ENCODE peak calls at places on chromosomes 1 and 21, in nine cellular contexts. V is mesendoderm; T is SHP77; K is neural crest cell; G is GM18507; Y is GDM1; S is activated T-cell treated with anti-CD3 and anti-CD28 coated beads, Interleukin-2, amount 50 U/mL, for 48 hours; F is AG08396; B is EL. Z is an unnamed sample.

GRCh38 chr1:226100436-226101347 is 38.2 kb downstream of the H3-3A start:
- DNase-seq in V (no peak), T (no peak), K (no peak), G (no peak), Y (no peak), S (peak; percentile 49), F (peak; percentile 66), B (peak; percentile 41), Z (peak; percentile 54)

GRCh38 chr1:171898956-171899355 is 57.7 kb downstream of the DNM3 start:
- DNase-seq in V (peak; percentile 75), T (peak; percentile 94), K (peak; percentile 44), G (no peak), Y (no peak), S (no peak), F (no peak), B (no peak), Z (peak; percentile 86)

GRCh38 chr1:94095744-94096469 is 25.0 kb downstream of the ABCA4 start:
- DNase-seq in V (no peak), T (no peak), K (no peak), G (no peak), Y (no peak), S (no peak), F (peak; percentile 17), B (peak; percentile 47), Z (no peak)

GRCh38 chr1:42167611-42168396 is 3.3 kb upstream of the GUCA2A start:
- DNase-seq in V (no peak), T (no peak), K (no peak), G (no peak), Y (no peak), S (no peak), F (no peak), B (no peak), Z (no peak)

GRCh38 chr1:26126321-26127084 is 14.9 kb downstream of the PDIK1L start:
- DNase-seq in V (peak; percentile 48), T (no peak), K (no peak), G (no peak), Y (peak; percentile 66), S (peak; percentile 21), F (no peak), B (no peak), Z (no peak)

GRCh38 chr1:8169364-8170058 is 143.4 kb upstream of the ERRFI1 start:
- DNase-seq in V (peak; percentile 79), T (peak; percentile 27), K (no peak), G (peak; percentile 70), Y (no peak), S (peak; percentile 38), F (peak; percentile 71), B (peak; percentile 78), Z (peak; percentile 37)

GRCh38 chr1:16215882-16216753 is 3.7 kb upstream of the ARHGEF19 start:
- DNase-seq in V (peak; percentile 99), T (peak; percentile 82), K (peak; percentile 84), G (peak; percentile 58), Y (no peak), S (peak; percentile 80), F (peak; percentile 77), B (peak; percentile 79), Z (peak; percentile 96)

GRCh38 chr1:25204797-25205441 is 27.4 kb downstream of the SYF2 start:
- DNase-seq in V (peak; percentile 71), T (no peak), K (peak; percentile 16), G (peak; percentile 45), Y (no peak), S (peak; percentile 26), F (peak; percentile 66), B (peak; percentile 73), Z (peak; percentile 55)

GRCh38 chr21:32603131-32603530 is 9.0 kb downstream of the CFAP298 start:
- DNase-seq in V (no peak), T (no peak), K (no peak), G (no peak), Y (no peak), S (no peak), F (no peak), B (no peak), Z (peak; percentile 43)

GRCh38 chr1:91712981-91713841 is 172.7 kb downstream of the TGFBR3 start:
- DNase-seq in V (peak; percentile 79), T (no peak), K (no peak), G (no peak), Y (no peak), S (peak; percentile 52), F (peak; percentile 43), B (peak; percentile 11), Z (no peak)